ENCODE peak calls at places on chromosomes 7 and 10, in seven cellular contexts. Z, B, O, G, W, E and F are unnamed samples.

GRCh38 chr7:5709347-5709950 is 72.0 kb downstream of the RNF216 start:
- DNase-seq in Z (no peak), B (no peak), O (no peak), G (no peak), W (no peak), E (no peak), F (no peak)

GRCh38 chr7:48168159-48168558 is 3.1 kb upstream of the ABCA13 start:
- DNase-seq in Z (peak), B (no peak), O (no peak), G (no peak), W (no peak), E (no peak), F (no peak)

GRCh38 chr10:7424315-7424714 is 13.5 kb upstream of the SFMBT2 start:
- DNase-seq in Z (no peak), B (no peak), O (no peak), G (no peak), W (no peak), E (no peak), F (peak)

GRCh38 chr10:23067939-23068775 is 27.2 kb upstream of the MSRB2 start:
- DNase-seq in Z (peak), B (peak), O (peak), G (peak), W (peak), E (peak), F (peak)

GRCh38 chr10:120505056-120505455 is 48.0 kb downstream of the PLPP4 start:
- DNase-seq in Z (no peak), B (no peak), O (no peak), G (no peak), W (no peak), E (no peak), F (no peak)

GRCh38 chr10:63760034-63760707 is 239.0 kb downstream of the REEP3 start:
- DNase-seq in Z (no peak), B (no peak), O (no peak), G (no peak), W (no peak), E (no peak), F (no peak)

GRCh38 chr10:86681722-86682386 is 13.5 kb downstream of the LDB3 start:
- DNase-seq in Z (no peak), B (no peak), O (no peak), G (no peak), W (no peak), E (no peak), F (no peak)

GRCh38 chr7:138878847-138879246 is 80.9 kb upstream of the ATP6V0A4 start:
- DNase-seq in Z (no peak), B (no peak), O (no peak), G (no peak), W (no peak), E (no peak), F (no peak)

GRCh38 chr7:14286036-14286435 is 296.6 kb upstream of the ETV1 start:
- DNase-seq in Z (peak), B (no peak), O (no peak), G (no peak), W (no peak), E (no peak), F (no peak)

GRCh38 chr10:89589091-89589725 is 53.8 kb upstream of the SLC16A12 start:
- DNase-seq in Z (peak), B (no peak), O (no peak), G (no peak), W (no peak), E (no peak), F (no peak)

GRCh38 chr7:47602272-47603004 is 20.5 kb upstream of the TNS3 start:
- DNase-seq in Z (peak), B (no peak), O (no peak), G (no peak), W (no peak), E (no peak), F (no peak)

GRCh38 chr7:12648704-12649261 is 38.6 kb upstream of the ARL4A start:
- DNase-seq in Z (no peak), B (no peak), O (no peak), G (no peak), W (no peak), E (no peak), F (no peak)

GRCh38 chr10:95876756-95877155 is 31.0 kb upstream of the CC2D2B start:
- DNase-seq in Z (no peak), B (no peak), O (no peak), G (no peak), W (no peak), E (no peak), F (no peak)

GRCh38 chr7:69837387-69838068 is 239.3 kb downstream of the AUTS2 start:
- DNase-seq in Z (no peak), B (no peak), O (no peak), G (no peak), W (no peak), E (no peak), F (no peak)

GRCh38 chr7:36360244-36360643 is 29.4 kb upstream of the ANLN start:
- DNase-seq in Z (no peak), B (no peak), O (no peak), G (no peak), W (no peak), E (no peak), F (no peak)

GRCh38 chr7:50863053-50863452 is 80.4 kb upstream of the GRB10 start:
- DNase-seq in Z (no peak), B (no peak), O (no peak), G (no peak), W (no peak), E (no peak), F (no peak)

GRCh38 chr7:141053626-141054025 is 20.2 kb upstream of the TMEM178B start:
- DNase-seq in Z (no peak), B (no peak), O (no peak), G (no peak), W (no peak), E (no peak), F (no peak)

GRCh38 chr10:73577788-73578187 is 13.4 kb downstream of the USP54 start:
- DNase-seq in Z (peak), B (peak), O (peak), G (peak), W (peak), E (no peak), F (no peak)

GRCh38 chr7:9709211-9709610 is 1264.5 kb upstream of the PHF14 start:
- DNase-seq in Z (peak), B (no peak), O (no peak), G (no peak), W (no peak), E (no peak), F (no peak)

GRCh38 chr7:122291189-122291588 is 13.4 kb downstream of the FEZF1 start:
- DNase-seq in Z (no peak), B (no peak), O (no peak), G (no peak), W (no peak), E (no peak), F (no peak)

GRCh38 chr10:102675887-102676616 is 31.8 kb downstream of the TRIM8 start:
- DNase-seq in Z (peak), B (no peak), O (no peak), G (no peak), W (peak), E (no peak), F (no peak)

GRCh38 chr10:26212511-26212910 is 4.1 kb upstream of the GAD2 start:
- DNase-seq in Z (no peak), B (no peak), O (no peak), G (no peak), W (no peak), E (no peak), F (no peak)

GRCh38 chr7:39313376-39313775 is 252.8 kb upstream of the YAE1 start:
- DNase-seq in Z (no peak), B (no peak), O (no peak), G (no peak), W (no peak), E (no peak), F (no peak)

GRCh38 chr10:71852335-71852937 is 1.4 kb upstream of the PSAP start:
- DNase-seq in Z (no peak), B (peak), O (no peak), G (peak), W (peak), E (no peak), F (no peak)

GRCh38 chr10:25334445-25334844 is 159.6 kb downstream of the GPR158 start:
- DNase-seq in Z (no peak), B (no peak), O (no peak), G (no peak), W (no peak), E (no peak), F (no peak)

GRCh38 chr7:106824458-106824857 is 40.6 kb upstream of the PIK3CG start:
- DNase-seq in Z (peak), B (no peak), O (no peak), G (no peak), W (no peak), E (peak), F (no peak)

GRCh38 chr10:7797582-7797981 is 9.6 kb downstream of the ATP5F1C start:
- DNase-seq in Z (peak), B (no peak), O (no peak), G (peak), W (peak), E (peak), F (no peak)

GRCh38 chr7:28682136-28682535 is 269.8 kb downstream of the CREB5 start:
- DNase-seq in Z (no peak), B (no peak), O (no peak), G (no peak), W (no peak), E (no peak), F (no peak)

GRCh38 chr7:134514663-134515062 is 12.7 kb upstream of the AKR1B10 start:
- DNase-seq in Z (peak), B (peak), O (peak), G (no peak), W (no peak), E (peak), F (peak)

GRCh38 chr7:91941450-91941849 is 788 bp downstream of the AKAP9 start:
- DNase-seq in Z (peak), B (peak), O (peak), G (peak), W (peak), E (no peak), F (no peak)

GRCh38 chr10:7937315-7937945 is 117.1 kb upstream of the GATA3 start:
- DNase-seq in Z (peak), B (no peak), O (no peak), G (no peak), W (no peak), E (no peak), F (no peak)

GRCh38 chr7:459584-460373 is 59.9 kb downstream of the PDGFA start:
- DNase-seq in Z (no peak), B (no peak), O (no peak), G (no peak), W (no peak), E (no peak), F (no peak)

DNA sequence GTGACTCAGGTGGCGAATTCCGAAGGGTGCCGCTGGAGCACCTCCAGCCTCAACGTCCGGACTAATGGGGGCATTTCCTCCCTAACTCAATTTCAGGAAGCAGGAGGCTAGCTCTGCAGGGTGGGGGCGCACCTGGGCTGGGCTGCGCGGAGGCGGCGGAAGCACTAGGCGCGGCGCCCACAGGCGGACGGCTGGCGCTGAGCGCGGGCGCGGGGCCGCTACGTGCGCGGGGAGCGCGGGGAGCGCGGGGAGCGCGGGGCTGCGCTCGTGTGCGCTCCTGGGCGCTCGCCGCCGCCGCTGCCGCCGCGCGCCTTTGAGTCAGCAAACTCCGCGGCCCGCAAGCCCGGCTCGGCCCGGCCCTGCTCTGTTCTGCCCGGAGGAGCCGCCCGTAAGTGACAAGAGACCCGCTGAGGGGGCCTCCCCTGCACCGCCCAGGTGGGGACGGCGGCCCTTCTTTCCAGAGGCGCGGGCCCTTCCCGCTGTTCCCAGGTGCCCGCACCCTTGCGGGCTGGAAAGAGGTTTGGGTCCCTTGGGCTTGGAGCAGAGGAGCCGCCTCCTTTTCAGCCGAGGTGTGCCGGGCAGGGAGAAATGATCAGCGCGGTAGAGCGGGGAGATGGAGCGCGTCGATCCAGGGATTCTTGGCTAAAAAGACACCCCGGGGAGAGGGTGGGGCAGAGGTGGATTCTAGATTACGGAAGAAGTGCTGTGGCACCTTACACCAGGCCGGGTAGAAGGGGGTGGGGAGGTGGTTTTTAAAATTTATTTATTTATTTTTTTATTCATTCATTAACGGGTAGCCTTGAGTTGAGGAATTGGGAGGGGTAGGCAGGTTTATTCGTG is at the start of gene SNX10:
- DNase-seq in Z (peak), B (peak), O (peak), G (no peak), W (peak), E (peak), F (peak)
- TF ChIP-seq CTCF in Z (peak), B (no peak), O (peak), G (no peak), W (no peak), E (peak), F (peak)

DNA sequence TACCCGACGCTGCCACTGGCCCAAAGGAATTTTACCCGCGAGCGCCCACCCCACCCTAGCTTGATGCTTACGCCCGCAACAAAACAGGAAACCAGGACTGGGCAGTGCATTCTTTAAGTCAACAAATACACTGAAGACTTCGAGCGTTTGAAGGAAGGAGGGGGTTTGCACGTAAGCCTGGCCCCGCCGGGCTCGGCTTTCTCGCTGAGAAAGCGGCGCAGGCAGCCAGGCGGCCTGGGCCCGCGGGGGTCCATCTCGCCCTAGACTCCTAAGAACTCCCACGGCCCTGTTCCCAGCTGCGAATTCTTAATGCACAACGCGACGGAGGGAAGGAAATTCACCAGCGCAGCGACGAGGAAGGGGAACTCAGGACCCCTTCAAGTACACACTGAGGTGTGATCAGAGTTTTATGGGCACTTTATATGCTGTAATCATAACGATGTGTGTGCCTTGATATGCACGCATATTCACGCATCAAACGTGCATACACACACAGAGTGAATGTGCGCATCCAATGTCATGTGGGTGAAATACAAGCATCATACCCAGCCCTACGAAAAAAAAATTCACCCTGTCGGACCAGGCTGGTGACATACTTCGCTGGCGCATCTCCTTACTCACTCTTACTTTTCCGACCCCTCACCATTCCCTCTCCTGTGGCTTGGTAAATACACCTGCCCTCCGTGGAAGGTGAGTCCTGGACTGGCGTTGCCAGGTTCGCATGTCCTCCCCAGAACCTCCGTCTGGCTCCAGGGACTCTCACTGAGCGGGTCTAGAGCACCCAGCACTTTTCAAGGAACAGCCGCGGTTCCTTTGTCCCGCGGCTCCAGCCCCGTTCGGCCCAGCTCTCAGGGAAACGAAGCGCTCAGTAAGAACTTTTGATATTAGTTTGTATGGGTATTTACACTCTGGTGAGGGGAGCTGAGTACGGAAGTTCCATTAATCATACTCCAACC is 5.7 kb upstream of the HOXA13 start:
- DNase-seq in Z (no peak), B (peak), O (no peak), G (no peak), W (no peak), E (no peak), F (no peak)
- H3K4me3 ChIP-seq in Z (no peak), B (peak), O (peak), G (peak), W (no peak), E (no peak), F (no peak)

GRCh38 chr7:44811093-44811492 is 14.6 kb downstream of the PPIA start:
- DNase-seq in Z (peak), B (no peak), O (no peak), G (no peak), W (no peak), E (no peak), F (no peak)

GRCh38 chr7:44819292-44819691 is 22.8 kb downstream of the PPIA start:
- DNase-seq in Z (no peak), B (no peak), O (no peak), G (no peak), W (no peak), E (no peak), F (no peak)

GRCh38 chr7:44811571-44811970 is 15.1 kb downstream of the PPIA start:
- DNase-seq in Z (no peak), B (no peak), O (no peak), G (no peak), W (no peak), E (no peak), F (no peak)

DNA sequence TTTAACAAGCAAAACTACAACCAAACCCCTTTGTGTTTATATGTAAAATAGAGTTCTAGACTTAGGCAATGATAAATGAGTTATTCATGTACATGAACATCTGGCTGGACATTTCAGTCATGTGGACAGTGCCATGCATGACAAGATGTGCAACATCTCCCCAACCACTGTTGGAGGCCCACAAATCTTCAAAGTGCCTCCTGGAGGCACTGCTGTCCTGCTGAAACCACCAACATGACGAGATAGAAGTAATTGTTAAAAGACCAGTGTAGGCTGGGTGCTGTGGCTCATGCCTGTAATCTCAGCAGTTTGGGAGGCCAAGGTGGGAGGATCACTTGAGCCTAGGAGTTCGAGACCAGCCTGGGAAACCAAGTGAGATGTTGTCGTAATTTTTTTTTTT is 18.5 kb downstream of the PPIA start:
- DNase-seq in Z (no peak), B (no peak), O (no peak), G (no peak), W (no peak), E (no peak), F (no peak)
- TF ChIP-seq CTCF in Z (no peak), B (no peak), O (no peak), G (no peak), W (no peak), E (no peak), F (no peak)

DNA sequence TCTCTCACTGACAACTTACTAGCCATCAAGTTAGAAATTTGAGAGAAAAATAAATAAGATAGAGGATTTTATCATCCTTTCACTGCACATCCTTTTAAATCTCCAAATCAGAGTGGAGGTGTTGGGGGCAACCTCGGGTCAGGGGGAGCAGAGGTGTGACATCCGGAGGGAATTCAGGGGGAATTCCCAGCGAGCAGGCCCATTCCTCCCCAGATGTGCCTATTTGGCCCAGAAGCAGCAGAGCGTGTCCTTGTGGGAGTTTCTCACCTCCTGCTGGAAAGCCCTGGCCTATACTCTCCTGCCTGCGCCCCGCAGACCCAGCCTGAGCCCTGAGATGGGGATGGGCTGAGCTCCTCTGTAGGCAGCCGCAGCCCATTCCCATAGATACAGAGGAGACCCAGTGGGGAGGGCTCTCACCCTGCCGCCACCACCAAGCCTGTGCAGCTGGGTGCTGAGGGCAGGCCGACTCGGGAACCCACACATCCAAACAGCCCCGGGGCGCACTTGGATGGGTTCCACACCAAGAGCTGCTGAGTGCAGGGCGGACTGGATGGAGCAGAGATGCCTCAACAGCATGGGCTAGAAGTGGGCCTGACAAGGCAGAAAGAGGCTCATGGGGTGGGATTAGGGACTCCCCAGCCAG is 124.5 kb downstream of the CXCL12 start:
- DNase-seq in Z (no peak), B (no peak), O (no peak), G (no peak), W (no peak), E (no peak), F (no peak)
- H3K4me3 ChIP-seq in Z (no peak), B (no peak), O (no peak), G (no peak), W (no peak), E (no peak), F (peak)

GRCh38 chr10:74890460-74890859 is 64.1 kb downstream of the KAT6B start:
- DNase-seq in Z (no peak), B (no peak), O (no peak), G (no peak), W (no peak), E (no peak), F (no peak)

GRCh38 chr10:74887614-74888284 is 61.3 kb downstream of the KAT6B start:
- DNase-seq in Z (no peak), B (no peak), O (no peak), G (peak), W (no peak), E (no peak), F (no peak)

GRCh38 chr10:74891048-74891447 is 64.6 kb downstream of the KAT6B start:
- DNase-seq in Z (no peak), B (no peak), O (no peak), G (no peak), W (no peak), E (no peak), F (no peak)

GRCh38 chr10:74889662-74889998 is 63.2 kb downstream of the KAT6B start:
- DNase-seq in Z (no peak), B (no peak), O (no peak), G (no peak), W (no peak), E (no peak), F (no peak)

GRCh38 chr10:74888947-74889661 is 62.7 kb downstream of the KAT6B start:
- DNase-seq in Z (no peak), B (no peak), O (no peak), G (peak), W (no peak), E (peak), F (no peak)
- TF ChIP-seq CTCF in Z (peak), B (no peak), O (no peak), G (peak), W (no peak), E (peak), F (no peak)